ENCODE peak calls at places on chromosomes 7 and 10, in five cellular contexts. One of them, this sample, is unnamed.

GRCh38 chr10:112981553-112981952 is 31.5 kb downstream of the TCF7L2 start:
- DNase-seq in chondrocyte: no peak
- DNase-seq in neural crest cell: no peak
- DNase-seq in CD8-positive, alpha-beta T cell: no peak
- DNase-seq in AG04450: no peak
- DNase-seq in this sample: no peak

GRCh38 chr7:139776486-139777303 is 1.1 kb downstream of the HIPK2 start:
- DNase-seq in AG04450: no peak
- DNase-seq in CD8-positive, alpha-beta T cell: no peak
- DNase-seq in chondrocyte: no peak
- DNase-seq in neural crest cell: peak
- DNase-seq in this sample: no peak

GRCh38 chr10:75091173-75091572 is 20.3 kb upstream of the SAMD8 start:
- DNase-seq in AG04450: no peak
- DNase-seq in neural crest cell: no peak
- DNase-seq in chondrocyte: no peak
- DNase-seq in CD8-positive, alpha-beta T cell: no peak
- DNase-seq in this sample: no peak

GRCh38 chr10:75159519-75159918 is 48.1 kb downstream of the SAMD8 start:
- DNase-seq in AG04450: no peak
- DNase-seq in chondrocyte: no peak
- DNase-seq in CD8-positive, alpha-beta T cell: no peak
- DNase-seq in neural crest cell: no peak
- DNase-seq in this sample: no peak

GRCh38 chr7:2383543-2384274 is 19.7 kb upstream of the CHST12 start:
- DNase-seq in neural crest cell: no peak
- DNase-seq in CD8-positive, alpha-beta T cell: no peak
- DNase-seq in chondrocyte: no peak
- DNase-seq in AG04450: no peak
- DNase-seq in this sample: no peak

GRCh38 chr10:76576276-76576962 is 1061.2 kb downstream of the KCNMA1 start:
- DNase-seq in chondrocyte: no peak
- DNase-seq in AG04450: peak
- DNase-seq in neural crest cell: no peak
- DNase-seq in CD8-positive, alpha-beta T cell: no peak
- DNase-seq in this sample: no peak

GRCh38 chr7:12256025-12256570 is 45.0 kb downstream of the TMEM106B start:
- DNase-seq in AG04450: no peak
- DNase-seq in chondrocyte: no peak
- DNase-seq in CD8-positive, alpha-beta T cell: no peak
- DNase-seq in neural crest cell: no peak
- DNase-seq in this sample: no peak

GRCh38 chr10:2619472-2619871 is 447.9 kb upstream of the PFKP start:
- DNase-seq in CD8-positive, alpha-beta T cell: no peak
- DNase-seq in AG04450: no peak
- DNase-seq in chondrocyte: no peak
- DNase-seq in neural crest cell: peak
- DNase-seq in this sample: no peak

GRCh38 chr7:14637968-14638367 is 264.6 kb downstream of the DGKB start:
- DNase-seq in neural crest cell: no peak
- DNase-seq in CD8-positive, alpha-beta T cell: no peak
- DNase-seq in chondrocyte: no peak
- DNase-seq in AG04450: no peak
- DNase-seq in this sample: no peak

GRCh38 chr7:2542924-2543871 is 12.1 kb downstream of the BRAT1 start:
- DNase-seq in CD8-positive, alpha-beta T cell: no peak
- DNase-seq in AG04450: no peak
- DNase-seq in neural crest cell: no peak
- DNase-seq in chondrocyte: peak
- DNase-seq in this sample: no peak

GRCh38 chr7:47325337-47325736 is 256.6 kb downstream of the TNS3 start:
- DNase-seq in CD8-positive, alpha-beta T cell: no peak
- DNase-seq in neural crest cell: no peak
- DNase-seq in AG04450: no peak
- DNase-seq in chondrocyte: no peak
- DNase-seq in this sample: no peak

GRCh38 chr10:23540401-23540800 is 101.5 kb downstream of the OTUD1 start:
- DNase-seq in CD8-positive, alpha-beta T cell: no peak
- DNase-seq in neural crest cell: no peak
- DNase-seq in AG04450: no peak
- DNase-seq in chondrocyte: no peak
- DNase-seq in this sample: no peak

GRCh38 chr7:128829391-128830166 is 627 bp upstream of the FLNC start:
- DNase-seq in AG04450: no peak
- DNase-seq in CD8-positive, alpha-beta T cell: no peak
- DNase-seq in chondrocyte: no peak
- DNase-seq in neural crest cell: no peak
- DNase-seq in this sample: no peak

GRCh38 chr7:23011222-23011924 is 2.6 kb downstream of the HYCC1 start:
- DNase-seq in AG04450: no peak
- DNase-seq in chondrocyte: no peak
- DNase-seq in neural crest cell: no peak
- DNase-seq in CD8-positive, alpha-beta T cell: no peak
- DNase-seq in this sample: no peak

GRCh38 chr7:23014681-23015080 is 751 bp upstream of the HYCC1 start:
- DNase-seq in chondrocyte: no peak
- DNase-seq in neural crest cell: no peak
- DNase-seq in CD8-positive, alpha-beta T cell: no peak
- DNase-seq in AG04450: no peak
- DNase-seq in this sample: no peak

GRCh38 chr7:23012186-23012585 is 1.7 kb downstream of the HYCC1 start:
- DNase-seq in neural crest cell: no peak
- DNase-seq in CD8-positive, alpha-beta T cell: no peak
- DNase-seq in AG04450: no peak
- DNase-seq in chondrocyte: no peak
- DNase-seq in this sample: no peak

GRCh38 chr7:23012797-23013714 is 874 bp downstream of the HYCC1 start:
- DNase-seq in AG04450: no peak
- DNase-seq in neural crest cell: peak
- DNase-seq in chondrocyte: no peak
- DNase-seq in CD8-positive, alpha-beta T cell: no peak
- DNase-seq in this sample: peak

DNA sequence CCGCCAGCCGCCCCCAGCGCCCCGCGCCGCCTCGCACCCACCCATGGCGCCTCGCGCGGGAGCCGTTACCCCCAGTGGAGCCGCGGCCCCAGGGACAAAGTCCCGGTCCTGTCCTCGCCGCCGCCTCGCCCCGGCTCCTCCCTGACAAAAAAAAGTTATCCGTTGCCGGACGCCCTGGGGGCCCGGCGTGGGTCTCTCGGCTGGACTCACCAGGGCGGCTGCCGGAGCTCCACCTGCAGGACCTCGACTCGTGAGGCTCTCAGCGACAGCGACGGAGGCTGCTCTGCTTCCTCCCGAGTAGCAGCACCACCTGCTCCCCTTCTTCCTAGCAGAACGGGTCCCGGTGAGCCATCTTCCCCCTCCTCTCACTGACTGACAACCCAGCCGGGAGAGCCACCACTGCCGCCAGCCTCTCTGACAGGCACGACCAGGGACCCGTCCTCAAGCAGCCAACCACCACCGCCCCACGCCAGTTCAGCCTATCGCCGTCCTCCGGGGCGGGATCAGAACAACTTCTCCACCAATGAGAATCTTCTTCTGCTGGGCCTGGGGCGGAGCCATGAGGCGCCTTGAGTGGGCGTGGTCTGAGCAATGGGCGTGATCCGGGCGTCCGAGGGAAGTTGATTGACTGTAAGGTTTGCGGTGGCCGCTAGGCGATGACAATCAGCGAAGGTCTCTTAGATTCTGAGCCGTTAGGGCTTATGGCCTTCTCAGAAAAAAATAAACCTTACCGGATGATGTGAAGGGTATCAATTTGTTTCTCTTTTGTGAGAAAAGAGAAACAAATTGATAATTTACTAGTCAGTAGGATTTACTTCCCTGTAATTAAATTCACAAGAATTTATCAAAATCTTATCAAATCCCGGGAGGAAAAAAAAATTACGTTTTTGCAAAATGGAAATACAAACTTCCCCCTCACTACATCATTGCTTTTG is at the start of gene HYCC1:
- DNase-seq in CD8-positive, alpha-beta T cell: peak
- DNase-seq in AG04450: peak
- DNase-seq in chondrocyte: peak
- DNase-seq in neural crest cell: peak
- DNase-seq in this sample: peak
- TF ChIP-seq CTCF in CD8-positive, alpha-beta T cell: peak
- TF ChIP-seq CTCF in AG04450: peak
- TF ChIP-seq CTCF in chondrocyte: peak
- TF ChIP-seq CTCF in neural crest cell: peak
- TF ChIP-seq CTCF in this sample: peak

GRCh38 chr10:118259288-118259906 is 82.7 kb downstream of the FAM204A start:
- DNase-seq in AG04450: no peak
- DNase-seq in chondrocyte: no peak
- DNase-seq in neural crest cell: peak
- DNase-seq in CD8-positive, alpha-beta T cell: no peak
- DNase-seq in this sample: no peak
- TF ChIP-seq CTCF in AG04450: peak
- TF ChIP-seq CTCF in chondrocyte: peak
- TF ChIP-seq CTCF in neural crest cell: peak
- TF ChIP-seq CTCF in CD8-positive, alpha-beta T cell: no peak
- TF ChIP-seq CTCF in this sample: peak

DNA sequence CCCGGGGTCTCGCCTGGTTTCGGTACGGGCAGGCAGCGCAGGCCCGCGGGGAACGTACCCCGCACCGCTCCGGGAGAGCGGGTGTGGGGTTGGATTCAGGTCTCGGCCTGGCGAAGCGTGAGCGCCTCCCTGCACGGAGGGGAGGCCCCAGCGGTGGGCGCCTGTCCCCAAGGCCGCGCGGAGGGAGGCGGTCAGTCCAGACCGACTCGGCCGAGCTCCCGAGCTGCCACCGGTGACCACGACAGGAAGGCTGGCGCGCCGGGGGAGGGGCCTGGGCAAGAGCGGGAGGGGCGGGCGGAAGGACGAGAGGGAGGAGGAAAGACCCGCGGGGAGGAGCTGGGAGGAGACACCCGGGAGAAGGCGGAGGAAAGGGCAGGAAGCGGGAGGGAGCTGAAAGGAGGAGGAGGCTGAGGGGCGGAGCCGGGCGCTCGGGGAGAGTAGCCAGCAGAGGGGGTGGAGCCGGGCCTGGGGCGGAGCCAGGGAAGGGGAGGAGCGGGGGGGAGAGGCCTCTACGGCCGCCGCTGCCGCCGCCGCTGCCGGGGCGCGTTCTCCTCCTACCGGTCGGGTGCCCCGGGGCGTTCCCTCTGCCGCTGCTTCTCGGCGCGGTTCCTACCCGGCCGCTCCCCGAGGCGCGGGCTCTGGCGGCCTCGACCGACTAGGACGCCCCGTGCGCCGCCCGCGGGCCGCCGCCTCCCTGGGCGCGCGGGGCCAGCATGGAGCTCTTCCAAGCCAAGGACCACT is at the start of gene INPP5F:
- DNase-seq in chondrocyte: peak
- DNase-seq in CD8-positive, alpha-beta T cell: peak
- DNase-seq in AG04450: peak
- DNase-seq in neural crest cell: peak
- DNase-seq in this sample: peak
- TF ChIP-seq CTCF in chondrocyte: peak
- TF ChIP-seq CTCF in CD8-positive, alpha-beta T cell: no peak
- TF ChIP-seq CTCF in AG04450: peak
- TF ChIP-seq CTCF in neural crest cell: peak
- TF ChIP-seq CTCF in this sample: peak

GRCh38 chr7:156964971-156965370 is 15.5 kb downstream of the NOM1 start:
- DNase-seq in CD8-positive, alpha-beta T cell: no peak
- DNase-seq in neural crest cell: no peak
- DNase-seq in AG04450: no peak
- DNase-seq in chondrocyte: no peak
- DNase-seq in this sample: no peak

GRCh38 chr7:156968183-156968582 is 18.7 kb downstream of the NOM1 start:
- DNase-seq in AG04450: no peak
- DNase-seq in chondrocyte: peak
- DNase-seq in CD8-positive, alpha-beta T cell: no peak
- DNase-seq in neural crest cell: no peak
- DNase-seq in this sample: no peak

GRCh38 chr7:156966387-156966786 is 16.9 kb downstream of the NOM1 start:
- DNase-seq in neural crest cell: no peak
- DNase-seq in AG04450: no peak
- DNase-seq in CD8-positive, alpha-beta T cell: no peak
- DNase-seq in chondrocyte: no peak
- DNase-seq in this sample: no peak

GRCh38 chr7:156975620-156976019 is 26.1 kb downstream of the NOM1 start:
- DNase-seq in neural crest cell: no peak
- DNase-seq in AG04450: no peak
- DNase-seq in CD8-positive, alpha-beta T cell: no peak
- DNase-seq in chondrocyte: no peak
- DNase-seq in this sample: no peak

GRCh38 chr7:156969972-156970420 is 20.5 kb downstream of the NOM1 start:
- DNase-seq in CD8-positive, alpha-beta T cell: no peak
- DNase-seq in neural crest cell: no peak
- DNase-seq in chondrocyte: no peak
- DNase-seq in AG04450: no peak
- DNase-seq in this sample: no peak
- TF ChIP-seq CTCF in CD8-positive, alpha-beta T cell: peak
- TF ChIP-seq CTCF in neural crest cell: peak
- TF ChIP-seq CTCF in chondrocyte: peak
- TF ChIP-seq CTCF in AG04450: peak
- TF ChIP-seq CTCF in this sample: peak

GRCh38 chr7:44814956-44815355 is 18.5 kb downstream of the PPIA start:
- DNase-seq in AG04450: no peak
- DNase-seq in chondrocyte: no peak
- DNase-seq in neural crest cell: no peak
- DNase-seq in CD8-positive, alpha-beta T cell: no peak
- DNase-seq in this sample: no peak
- TF ChIP-seq CTCF in AG04450: no peak
- TF ChIP-seq CTCF in chondrocyte: no peak
- TF ChIP-seq CTCF in neural crest cell: no peak
- TF ChIP-seq CTCF in CD8-positive, alpha-beta T cell: no peak
- TF ChIP-seq CTCF in this sample: no peak

GRCh38 chr7:137015015-137015414 is 146.6 kb downstream of the CHRM2 start:
- DNase-seq in chondrocyte: no peak
- DNase-seq in AG04450: no peak
- DNase-seq in CD8-positive, alpha-beta T cell: no peak
- DNase-seq in neural crest cell: no peak
- DNase-seq in this sample: no peak

GRCh38 chr7:137018468-137018867 is 150.0 kb downstream of the CHRM2 start:
- DNase-seq in chondrocyte: no peak
- DNase-seq in CD8-positive, alpha-beta T cell: no peak
- DNase-seq in neural crest cell: no peak
- DNase-seq in AG04450: no peak
- DNase-seq in this sample: no peak

GRCh38 chr7:137025469-137026175 is 157.2 kb downstream of the CHRM2 start:
- DNase-seq in chondrocyte: no peak
- DNase-seq in AG04450: peak
- DNase-seq in CD8-positive, alpha-beta T cell: no peak
- DNase-seq in neural crest cell: no peak
- DNase-seq in this sample: no peak

GRCh38 chr7:137017221-137017620 is 148.8 kb downstream of the CHRM2 start:
- DNase-seq in AG04450: no peak
- DNase-seq in CD8-positive, alpha-beta T cell: no peak
- DNase-seq in chondrocyte: no peak
- DNase-seq in neural crest cell: no peak
- DNase-seq in this sample: no peak

DNA sequence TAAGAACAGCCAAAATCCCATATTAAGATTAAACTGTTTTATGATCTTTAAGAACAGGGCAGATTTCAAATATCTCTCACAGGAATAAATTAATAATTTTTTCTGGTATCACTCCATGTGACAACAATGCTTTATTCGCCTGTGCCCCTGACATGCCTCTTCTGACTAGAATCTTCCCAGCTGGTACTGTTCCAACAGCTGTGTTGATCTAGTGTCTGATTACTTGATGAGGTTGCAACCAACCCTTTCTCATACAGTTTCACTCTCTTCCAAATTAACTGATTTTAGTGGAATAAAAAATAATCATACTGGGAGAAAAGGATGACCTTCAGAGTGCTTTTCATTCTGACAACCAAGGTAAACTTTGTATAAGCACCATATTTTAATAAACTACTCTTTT is 151.9 kb downstream of the CHRM2 start:
- DNase-seq in chondrocyte: no peak
- DNase-seq in CD8-positive, alpha-beta T cell: no peak
- DNase-seq in neural crest cell: no peak
- DNase-seq in AG04450: no peak
- DNase-seq in this sample: no peak
- TF ChIP-seq CTCF in chondrocyte: no peak
- TF ChIP-seq CTCF in CD8-positive, alpha-beta T cell: no peak
- TF ChIP-seq CTCF in neural crest cell: no peak
- TF ChIP-seq CTCF in AG04450: no peak
- TF ChIP-seq CTCF in this sample: no peak